ENCODE peak calls at places on chromosomes 6 and 20, in seven cellular contexts. K is mesendoderm, A is neuronal stem cell, T is H1, D is IMR-90, P is mesenchymal stem cell, G is trophoblast cell. X is an unnamed sample.

GRCh38 chr20:62014488-62014775 is 51.2 kb downstream of the TAF4 start:
- DNase-seq in A (no peak), P (no peak), G (no peak), T (no peak), K (no peak), D (no peak), X (no peak)

GRCh38 chr20:45735552-45735951 is 13.4 kb downstream of the SPINT4 start:
- DNase-seq in G (no peak), P (no peak), A (no peak), D (no peak), K (no peak), T (no peak), X (no peak)

GRCh38 chr6:101080597-101080996 is 199.5 kb upstream of the ASCC3 start:
- DNase-seq in A (no peak), T (no peak), K (no peak), G (no peak), D (peak), P (peak), X (no peak)

GRCh38 chr6:7819641-7820040 is 90.9 kb downstream of the TXNDC5 start:
- DNase-seq in A (no peak), P (no peak), G (peak), D (peak), T (no peak), K (no peak), X (no peak)

GRCh38 chr6:170222498-170223471 is 68.1 kb downstream of the DLL1 start:
- DNase-seq in K (no peak), D (no peak), P (no peak), G (no peak), A (no peak), T (no peak), X (no peak)

GRCh38 chr20:46293084-46293483 is 15.2 kb downstream of the CDH22 start:
- DNase-seq in P (peak), K (peak), G (peak), T (no peak), A (peak), D (peak), X (no peak)

GRCh38 chr6:138719011-138719635 is 54.4 kb upstream of the CCDC28A start:
- DNase-seq in P (peak), G (no peak), A (no peak), K (no peak), D (peak), T (no peak), X (no peak)

GRCh38 chr20:23212482-23212881 is 126.4 kb upstream of the CD93 start:
- DNase-seq in T (no peak), P (no peak), K (peak), A (no peak), G (no peak), D (no peak), X (no peak)

GRCh38 chr6:160102956-160103824 is 18.4 kb upstream of the SLC22A1 start:
- DNase-seq in K (peak), D (peak), A (peak), T (no peak), P (peak), G (peak), X (peak)

GRCh38 chr6:163751032-163751525 is 336.6 kb downstream of the QKI start:
- DNase-seq in K (no peak), T (no peak), P (no peak), D (no peak), A (no peak), G (no peak), X (no peak)

GRCh38 chr6:83920017-83920416 is 60.5 kb downstream of the CYB5R4 start:
- DNase-seq in D (peak), P (peak), T (no peak), K (no peak), A (no peak), G (peak), X (no peak)

GRCh38 chr20:23270427-23270911 is 80.1 kb upstream of the NXT1 start:
- DNase-seq in A (no peak), P (peak), K (peak), T (no peak), D (peak), G (peak), X (no peak)

GRCh38 chr20:14707865-14708574 is 370.6 kb upstream of the FLRT3 start:
- DNase-seq in P (no peak), T (no peak), A (no peak), D (no peak), K (no peak), G (no peak), X (no peak)

GRCh38 chr6:13427838-13428527 is 59.4 kb downstream of the GFOD1 start:
- DNase-seq in A (no peak), K (peak), P (no peak), D (no peak), T (no peak), G (no peak), X (peak)

GRCh38 chr6:36267731-36268477 is 2.0 kb upstream of the PNPLA1 start:
- DNase-seq in P (no peak), A (no peak), G (peak), K (no peak), T (no peak), D (no peak), X (no peak)

DNA sequence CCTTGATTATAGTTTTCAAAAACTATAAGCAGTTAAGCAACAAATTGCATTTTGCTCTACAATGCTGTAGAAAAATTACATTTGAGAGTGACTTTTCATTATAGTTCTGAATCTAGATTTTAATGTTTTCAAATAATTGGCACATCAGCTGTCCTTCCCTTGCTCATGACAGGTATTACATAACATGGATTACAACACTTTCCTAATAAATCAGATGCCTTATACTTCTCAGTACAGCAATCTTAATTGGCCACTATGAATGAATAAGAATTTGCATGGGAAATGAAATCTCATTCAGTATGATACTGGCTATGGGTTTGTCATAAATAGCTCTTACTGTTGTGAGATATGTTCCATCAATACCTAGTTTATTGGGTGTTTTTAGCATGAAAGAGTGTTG is 29.9 kb downstream of the HSF2 start:
- DNase-seq in G (no peak), K (no peak), T (no peak), P (no peak), D (no peak), A (no peak), X (no peak)
- H2BK5ac ChIP-seq in G (no peak), K (no peak), T (no peak), P (no peak), D (no peak), A (no peak), X (no peak)

GRCh38 chr6:38775870-38776269 is 60.8 kb downstream of the DNAH8 start:
- DNase-seq in T (no peak), G (peak), K (no peak), P (no peak), A (no peak), D (peak), X (no peak)
- H2BK5ac ChIP-seq in T (no peak), G (no peak), K (no peak), P (no peak), A (no peak), D (no peak), X (no peak)

DNA sequence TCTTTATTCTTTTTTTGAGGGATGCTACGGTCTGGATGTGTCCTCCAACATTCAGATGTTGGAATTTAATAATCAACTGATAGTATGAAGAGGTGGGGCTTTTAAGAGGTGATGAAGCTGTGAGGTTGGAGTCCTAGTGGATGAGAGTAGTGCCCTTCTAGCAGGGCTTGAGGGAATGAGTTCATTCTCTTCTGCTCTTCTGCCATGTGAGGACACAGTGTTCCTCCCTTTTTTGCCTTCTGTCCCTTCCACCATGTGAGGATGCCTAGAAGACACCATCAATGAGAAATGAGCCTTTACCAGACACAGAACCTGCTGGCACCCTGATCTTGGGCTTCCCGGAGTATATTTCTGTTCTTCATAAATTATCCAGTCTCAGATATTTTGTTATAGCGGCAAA is 82.1 kb upstream of the MLIP start:
- DNase-seq in D (no peak), A (no peak), P (no peak), G (no peak), T (no peak), K (no peak), X (no peak)
- H2BK5ac ChIP-seq in D (no peak), A (no peak), P (no peak), G (no peak), T (no peak), K (no peak), X (no peak)

DNA sequence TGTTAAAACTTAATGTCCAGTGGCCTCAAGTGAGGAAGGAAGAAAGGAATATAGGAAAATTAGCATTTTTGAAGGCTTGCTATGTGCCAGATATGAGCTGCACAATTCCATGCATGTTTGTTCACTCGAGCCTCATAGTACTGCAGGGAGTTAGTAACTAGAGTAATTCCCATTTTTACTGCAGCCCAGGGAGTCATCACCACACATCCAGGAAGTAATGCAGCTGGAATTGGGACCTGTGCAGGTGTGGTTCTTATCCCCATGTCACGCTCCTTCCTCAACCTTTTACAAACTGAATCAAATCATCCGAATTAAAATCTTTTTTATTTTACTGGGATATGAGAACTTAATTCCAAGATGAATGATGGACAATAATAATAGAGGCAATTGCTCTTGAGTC is 149.5 kb upstream of the MAFB start:
- DNase-seq in G (peak), T (no peak), K (no peak), P (no peak), D (no peak), A (no peak), X (no peak)
- H2BK5ac ChIP-seq in G (no peak), T (no peak), K (no peak), P (no peak), D (no peak), A (no peak), X (no peak)

DNA sequence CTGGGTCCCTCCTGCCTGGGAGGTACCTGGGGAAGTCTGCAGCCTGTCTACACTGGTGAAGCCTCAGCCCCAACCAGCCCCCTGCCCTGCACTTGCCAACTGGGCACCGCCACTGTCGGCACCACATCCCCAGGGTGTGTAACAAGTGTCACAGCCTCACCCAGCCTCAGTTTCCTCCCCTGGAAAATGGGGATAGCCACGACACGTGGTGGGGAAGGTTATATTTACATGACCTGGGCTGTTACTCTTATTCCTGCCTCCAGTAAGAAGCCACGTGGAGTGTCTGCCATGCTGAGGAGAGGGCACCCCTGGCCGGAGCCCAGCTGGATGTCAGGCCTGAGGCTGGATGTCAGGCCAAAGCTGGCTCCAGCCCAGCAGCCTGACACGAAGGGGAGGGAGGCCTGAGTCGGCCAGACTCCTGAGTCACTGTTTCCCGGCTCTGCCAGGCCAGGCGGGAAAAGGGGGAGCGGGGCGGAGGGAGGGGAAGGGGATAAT is 44.9 kb downstream of the SNAI1 start:
- DNase-seq in D (peak), G (no peak), K (no peak), P (peak), T (no peak), A (no peak), X (no peak)
- H2BK5ac ChIP-seq in D (peak), G (peak), K (no peak), P (no peak), T (no peak), A (no peak), X (no peak)

X was measured in H9.